ENCODE peak calls at places on chromosomes 16 and 17, in four cellular contexts. P is activated B cell treated with CpG ODN at 0.5 μM for 24 hours, I is endothelial cell, B is IMR-90. J is an unnamed sample.

GRCh38 chr16:11161974-11162373 is 94.0 kb downstream of the SOCS1 start:
- DNase-seq in P (no peak), I (no peak), B (no peak), J (no peak)

GRCh38 chr16:56525154-56525720 is 5.4 kb upstream of the BBS2 start:
- DNase-seq in P (no peak), I (no peak), B (peak), J (no peak)

GRCh38 chr16:81607006-81607405 is 162.4 kb downstream of the CMIP start:
- DNase-seq in P (no peak), I (no peak), B (no peak), J (no peak)

GRCh38 chr17:33457477-33457876 is 164.4 kb upstream of the ASIC2 start:
- DNase-seq in P (no peak), I (no peak), B (no peak), J (no peak)

GRCh38 chr17:17498606-17499301 is 2.6 kb upstream of the RASD1 start:
- DNase-seq in P (no peak), I (no peak), B (no peak), J (peak)

GRCh38 chr17:77458202-77459017 is 317.6 kb downstream of the SEC14L1 start:
- DNase-seq in P (no peak), I (no peak), B (no peak), J (no peak)

GRCh38 chr16:50396770-50397525 is 28.2 kb upstream of the BRD7 start:
- DNase-seq in P (no peak), I (no peak), B (peak), J (no peak)

GRCh38 chr17:12070561-12070960 is 49.9 kb downstream of the MAP2K4 start:
- DNase-seq in P (no peak), I (no peak), B (peak), J (no peak)

GRCh38 chr17:8056976-8057625 is 18.2 kb downstream of the ALOX15B start:
- DNase-seq in P (no peak), I (no peak), B (no peak), J (no peak)

GRCh38 chr16:28974007-28974436 is 556 bp upstream of the SPNS1 start:
- DNase-seq in P (no peak), I (peak), B (peak), J (peak)

GRCh38 chr16:16907089-16907488 is 528.1 kb downstream of the NPIPA7 start:
- DNase-seq in P (no peak), I (no peak), B (no peak), J (no peak)

GRCh38 chr16:68504066-68504465 is 35.0 kb upstream of the ZFP90 start:
- DNase-seq in P (no peak), I (no peak), B (no peak), J (no peak)

GRCh38 chr17:19346351-19347255 is 15.9 kb downstream of the B9D1 start:
- DNase-seq in P (no peak), I (no peak), B (peak), J (peak)

GRCh38 chr16:28482026-28482425 is 9.8 kb downstream of the CLN3 start:
- DNase-seq in P (no peak), I (no peak), B (no peak), J (peak)

GRCh38 chr16:53282975-53283946 is 151.0 kb upstream of the RBL2 start:
- DNase-seq in P (no peak), I (peak), B (peak), J (no peak)

GRCh38 chr17:76384987-76385891 is 830 bp downstream of the SPHK1 start:
- DNase-seq in P (peak), I (peak), B (peak), J (peak)

GRCh38 chr17:71495420-71495819 is 625.4 kb upstream of the SOX9 start:
- DNase-seq in P (no peak), I (no peak), B (no peak), J (no peak)

GRCh38 chr17:82497483-82498405 is 21.8 kb upstream of the FOXK2 start:
- DNase-seq in P (peak), I (peak), B (peak), J (peak)

GRCh38 chr16:22663389-22664064 is 150.4 kb upstream of the HS3ST2 start:
- DNase-seq in P (no peak), I (no peak), B (no peak), J (no peak)

GRCh38 chr16:14955546-14956231 is 18.4 kb downstream of the NPIPA1 start:
- DNase-seq in P (no peak), I (no peak), B (no peak), J (no peak)

GRCh38 chr17:55005520-55005919 is 37.0 kb downstream of the STXBP4 start:
- DNase-seq in P (no peak), I (no peak), B (peak), J (no peak)
- TF ChIP-seq CTCF in P (no peak), I (peak), B (peak), J (no peak)

GRCh38 chr17:31698751-31699150 is 160.3 kb downstream of the COPRS start:
- DNase-seq in P (no peak), I (no peak), B (no peak), J (no peak)

GRCh38 chr17:31697838-31698237 is 161.2 kb downstream of the COPRS start:
- DNase-seq in P (no peak), I (no peak), B (no peak), J (no peak)

GRCh38 chr17:31696703-31697325 is 162.2 kb downstream of the COPRS start:
- DNase-seq in P (no peak), I (no peak), B (no peak), J (no peak)

GRCh38 chr17:31695456-31696090 is 163.5 kb downstream of the COPRS start:
- DNase-seq in P (no peak), I (no peak), B (peak), J (no peak)

GRCh38 chr17:31696184-31696602 is 162.9 kb downstream of the COPRS start:
- DNase-seq in P (no peak), I (no peak), B (peak), J (peak)
- TF ChIP-seq CTCF in P (no peak), I (no peak), B (no peak), J (no peak)

GRCh38 chr16:70730016-70730415 is 44.2 kb upstream of the MTSS2 start:
- DNase-seq in P (no peak), I (no peak), B (no peak), J (no peak)

GRCh38 chr16:70728145-70728544 is 42.3 kb upstream of the MTSS2 start:
- DNase-seq in P (no peak), I (no peak), B (no peak), J (no peak)

GRCh38 chr16:70734522-70734921 is 48.7 kb upstream of the MTSS2 start:
- DNase-seq in P (no peak), I (no peak), B (no peak), J (no peak)

GRCh38 chr16:70729292-70729691 is 43.4 kb upstream of the MTSS2 start:
- DNase-seq in P (no peak), I (no peak), B (no peak), J (no peak)

GRCh38 chr16:70730944-70731343 is 45.1 kb upstream of the MTSS2 start:
- DNase-seq in P (no peak), I (no peak), B (no peak), J (no peak)
- TF ChIP-seq CTCF in P (no peak), I (no peak), B (no peak), J (no peak)

GRCh38 chr16:66668777-66669444 is 27.6 kb downstream of the CMTM4 start:
- DNase-seq in P (no peak), I (no peak), B (peak), J (no peak)

GRCh38 chr16:66667944-66668343 is 28.6 kb downstream of the CMTM4 start:
- DNase-seq in P (no peak), I (no peak), B (no peak), J (no peak)

GRCh38 chr16:66673691-66674090 is 22.9 kb downstream of the CMTM4 start:
- DNase-seq in P (no peak), I (no peak), B (no peak), J (no peak)

DNA sequence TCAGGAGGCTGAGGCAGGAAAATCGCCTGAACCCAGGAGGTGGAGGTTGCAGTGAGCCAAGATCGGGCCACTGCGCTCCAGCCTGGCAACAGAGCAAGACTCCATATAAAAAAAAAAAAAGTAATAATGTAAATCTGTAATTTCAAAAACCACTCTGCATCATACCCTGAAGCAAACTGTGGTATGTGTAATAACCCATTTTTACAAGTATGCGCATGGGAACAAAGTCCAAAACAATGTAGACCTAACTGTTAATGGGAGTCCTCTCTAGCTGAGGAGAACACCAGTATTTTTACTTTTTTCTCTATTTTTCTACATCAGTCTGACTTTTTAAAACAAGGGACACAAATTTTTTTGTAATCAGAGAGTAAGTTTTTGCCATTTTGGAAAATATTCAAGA is 25.9 kb downstream of the CMTM4 start:
- DNase-seq in P (no peak), I (no peak), B (no peak), J (no peak)
- TF ChIP-seq CTCF in P (no peak), I (no peak), B (no peak), J (no peak)

DNA sequence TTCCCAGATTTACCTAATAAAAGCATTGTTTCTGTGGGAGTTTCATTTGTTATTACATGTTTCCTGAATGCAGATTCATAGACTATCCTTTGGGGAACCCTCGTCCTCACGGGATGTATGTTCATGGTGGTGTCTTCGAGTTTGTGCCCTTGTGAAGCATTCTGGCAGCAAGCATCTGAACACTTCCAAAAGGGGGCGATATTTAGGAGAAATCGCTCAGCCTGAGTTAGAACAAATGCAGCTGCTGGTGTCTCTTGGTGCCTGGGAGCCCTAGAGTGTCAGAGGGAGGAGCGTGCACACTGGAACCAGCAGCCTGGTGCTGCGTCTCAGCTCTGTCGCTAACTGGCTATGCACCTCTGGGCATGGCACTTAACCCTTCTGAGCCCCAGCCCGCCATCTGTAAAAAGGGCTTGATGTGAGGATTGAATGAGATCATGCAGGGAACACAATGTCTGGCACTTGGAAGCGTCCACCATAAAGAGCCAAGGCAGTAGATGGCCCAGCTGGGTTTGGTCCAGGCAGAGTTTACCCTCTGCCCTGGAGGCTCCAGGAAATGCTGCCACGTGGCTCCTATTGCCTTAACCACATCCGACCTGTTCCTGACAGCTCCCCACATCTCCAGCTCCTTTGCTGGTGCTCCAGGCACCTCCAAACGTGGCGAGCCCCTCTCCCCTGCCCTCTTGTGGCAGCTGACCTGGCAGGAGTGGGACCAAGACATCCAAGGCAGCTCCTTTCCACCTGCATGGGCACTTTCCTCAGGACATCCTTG is 25.0 kb upstream of the C16orf78 start:
- DNase-seq in P (no peak), I (no peak), B (no peak), J (no peak)
- TF ChIP-seq CTCF in P (no peak), I (no peak), B (no peak), J (no peak)

GRCh38 chr17:65698381-65699061 is 137.1 kb upstream of the AXIN2 start:
- DNase-seq in P (no peak), I (peak), B (peak), J (no peak)

GRCh38 chr17:65697661-65698060 is 136.2 kb upstream of the AXIN2 start:
- DNase-seq in P (no peak), I (no peak), B (no peak), J (no peak)

GRCh38 chr17:65694601-65695000 is 133.2 kb upstream of the AXIN2 start:
- DNase-seq in P (no peak), I (no peak), B (no peak), J (no peak)

GRCh38 chr17:65699459-65699858 is 138.0 kb upstream of the AXIN2 start:
- DNase-seq in P (no peak), I (no peak), B (no peak), J (no peak)

GRCh38 chr17:65696739-65697394 is 135.4 kb upstream of the AXIN2 start:
- DNase-seq in P (no peak), I (no peak), B (peak), J (no peak)
- TF ChIP-seq CTCF in P (no peak), I (no peak), B (no peak), J (no peak)

GRCh38 chr17:42562845-42563509 is 1.0 kb downstream of the COASY start:
- DNase-seq in P (no peak), I (no peak), B (peak), J (no peak)
- TF ChIP-seq CTCF in P (no peak), I (no peak), B (no peak), J (no peak)